ENCODE peak calls at places on chromosome 19, in eight cellular contexts. I is HCT116, J is right lobe of liver, E is A549, L is breast epithelium, P is heart left ventricle, H is prostate gland, Z is tibial nerve. K is an unnamed sample.

GRCh38 chr19:38845374-38846024 is 4.3 kb downstream of the HNRNPL start:
- DNase-seq in I (no peak), J (no peak), E (no peak), L (no peak), P (no peak), H (no peak), Z (no peak), K (no peak)

GRCh38 chr19:12792048-12792852 is 964 bp downstream of the JUNB start:
- DNase-seq in I (no peak), J (peak), E (no peak), L (peak), P (peak), H (peak), Z (no peak), K (peak)

GRCh38 chr19:43934055-43934984 is 762 bp downstream of the ZNF45 start:
- DNase-seq in I (no peak), J (no peak), E (peak), L (no peak), P (no peak), H (no peak), Z (no peak), K (no peak)

GRCh38 chr19:13297023-13297422 is 146.8 kb downstream of the IER2 start:
- DNase-seq in I (no peak), J (no peak), E (no peak), L (no peak), P (no peak), H (no peak), Z (no peak), K (no peak)

GRCh38 chr19:35044317-35045117 is 3.0 kb downstream of the HPN start:
- DNase-seq in I (no peak), J (peak), E (peak), L (no peak), P (peak), H (peak), Z (peak), K (peak)

GRCh38 chr19:49689133-49690072 is at the start of gene ADM5:
- DNase-seq in I (no peak), J (no peak), E (no peak), L (peak), P (no peak), H (peak), Z (no peak), K (no peak)

GRCh38 chr19:50379602-50380001 is 3.3 kb downstream of the NR1H2 start:
- DNase-seq in I (no peak), J (no peak), E (no peak), L (no peak), P (no peak), H (no peak), Z (no peak), K (no peak)

GRCh38 chr19:35908977-35909683 is 1.0 kb upstream of the TYROBP start:
- DNase-seq in I (no peak), J (peak), E (no peak), L (no peak), P (peak), H (no peak), Z (peak), K (peak)

DNA sequence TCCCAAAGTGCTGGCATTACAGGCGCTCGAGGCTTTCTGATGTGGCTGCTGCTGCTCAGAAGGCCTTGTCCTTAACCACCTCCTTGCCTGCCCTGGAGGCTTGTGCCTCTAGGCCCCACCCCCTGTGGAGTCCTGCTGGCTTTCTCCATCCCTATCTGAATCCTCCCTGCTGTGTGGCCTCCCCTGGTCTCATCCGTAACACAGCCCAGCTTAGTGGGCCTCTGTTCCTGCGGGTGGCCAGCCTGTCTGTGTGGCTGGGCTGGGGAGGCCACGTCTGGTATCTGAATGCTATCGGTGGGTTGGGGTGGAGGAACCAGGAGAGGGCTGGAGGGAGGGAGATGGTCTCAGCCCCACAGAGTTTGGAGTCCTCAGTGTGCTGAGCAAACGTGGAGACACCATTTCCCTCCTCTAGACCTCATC is 4.7 kb downstream of the RPL28 start:
- DNase-seq in I (no peak), J (no peak), E (no peak), L (no peak), P (no peak), H (no peak), Z (no peak), K (no peak)
- H3K27ac ChIP-seq in I (peak), J (no peak), E (peak), L (no peak), P (no peak), H (no peak), Z (no peak), K (no peak)

GRCh38 chr19:18203408-18203862 is 407 bp downstream of the RAB3A start:
- DNase-seq in I (no peak), J (peak), E (no peak), L (no peak), P (no peak), H (no peak), Z (no peak), K (no peak)

GRCh38 chr19:18203863-18204393 is at the start of gene RAB3A:
- DNase-seq in I (peak), J (peak), E (peak), L (peak), P (peak), H (peak), Z (peak), K (peak)

GRCh38 chr19:18204394-18205179 is 745 bp upstream of the RAB3A start:
- DNase-seq in I (no peak), J (no peak), E (no peak), L (no peak), P (no peak), H (no peak), Z (peak), K (no peak)

GRCh38 chr19:18206018-18206417 is 2.2 kb upstream of the RAB3A start:
- DNase-seq in I (no peak), J (no peak), E (no peak), L (no peak), P (no peak), H (no peak), Z (no peak), K (no peak)

DNA sequence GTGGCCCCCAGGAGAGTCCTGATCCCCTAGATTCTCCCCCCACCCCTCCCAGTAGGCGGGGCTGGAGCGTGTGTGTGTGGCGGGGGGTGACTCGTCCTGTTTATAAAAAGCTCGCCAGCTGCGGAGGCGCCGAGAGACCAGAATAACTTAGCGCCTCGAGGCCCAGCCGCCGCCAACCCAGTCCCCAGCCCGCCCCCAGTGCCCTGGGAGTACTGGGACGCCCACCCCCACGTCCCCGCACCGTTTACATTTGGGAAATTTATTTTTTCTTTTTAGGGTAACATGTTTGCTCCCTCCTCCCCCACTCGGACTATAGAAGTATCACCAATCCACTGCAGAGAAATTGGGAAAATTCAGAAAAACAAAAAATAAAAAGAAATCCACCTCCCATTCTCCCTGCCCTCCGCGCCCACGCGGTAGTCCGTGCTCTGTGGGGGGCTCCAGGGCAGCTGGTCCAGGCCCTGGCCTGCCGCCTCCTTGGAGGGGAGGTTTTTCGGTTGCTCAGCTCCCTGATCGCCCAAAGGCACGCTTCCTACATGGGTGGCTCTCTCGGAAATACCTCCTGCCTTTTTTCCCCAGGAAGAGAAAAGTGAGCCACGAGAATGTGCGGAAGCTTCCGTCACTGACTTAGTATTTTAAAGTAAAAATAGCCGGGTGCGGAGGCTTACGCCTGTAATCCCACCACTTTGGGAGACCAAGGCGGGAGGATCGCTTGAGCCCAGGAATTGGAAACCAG is 1.5 kb upstream of the RAB3A start:
- DNase-seq in I (no peak), J (peak), E (no peak), L (peak), P (peak), H (peak), Z (peak), K (peak)
- TF ChIP-seq POLR2A in I (no peak), J (peak), E (no peak), L (no peak), P (peak), H (peak), Z (peak), K (no peak)

GRCh38 chr19:28644261-28644660 is 568.7 kb downstream of the UQCRFS1 start:
- DNase-seq in I (no peak), J (no peak), E (no peak), L (no peak), P (no peak), H (no peak), Z (no peak), K (no peak)

GRCh38 chr19:28641395-28641794 is 571.6 kb downstream of the UQCRFS1 start:
- DNase-seq in I (no peak), J (no peak), E (no peak), L (no peak), P (no peak), H (no peak), Z (no peak), K (no peak)

GRCh38 chr19:28642787-28643186 is 570.2 kb downstream of the UQCRFS1 start:
- DNase-seq in I (no peak), J (no peak), E (no peak), L (no peak), P (no peak), H (no peak), Z (no peak), K (no peak)

GRCh38 chr19:28643284-28643683 is 569.7 kb downstream of the UQCRFS1 start:
- DNase-seq in I (no peak), J (no peak), E (no peak), L (no peak), P (no peak), H (no peak), Z (no peak), K (no peak)

DNA sequence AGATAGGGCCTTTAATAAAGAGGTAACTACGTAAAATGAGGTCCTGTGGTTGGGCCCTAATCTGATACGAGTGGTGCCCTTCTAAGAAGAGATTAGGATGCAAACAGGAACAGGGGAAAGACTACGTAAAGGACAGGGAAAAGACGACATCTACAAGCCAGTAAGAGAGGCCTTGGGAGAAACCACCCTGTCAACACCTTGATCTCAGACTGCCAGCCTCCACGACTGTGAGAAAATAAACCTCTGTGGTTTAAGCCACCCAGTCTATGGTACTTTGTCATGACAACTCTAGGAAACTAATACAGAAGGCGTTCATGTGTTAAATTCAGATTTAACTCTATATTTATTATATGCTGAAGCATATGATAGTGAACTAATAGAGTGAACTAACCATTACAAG is 566.3 kb downstream of the UQCRFS1 start:
- DNase-seq in I (no peak), J (no peak), E (no peak), L (no peak), P (no peak), H (no peak), Z (no peak), K (no peak)
- H3K27ac ChIP-seq in I (no peak), J (no peak), E (no peak), L (no peak), P (no peak), H (no peak), Z (no peak), K (no peak)

GRCh38 chr19:10251792-10252694 is at the start of gene MRPL4:
- DNase-seq in I (peak), J (peak), E (peak), L (peak), P (peak), H (peak), Z (peak), K (peak)
- TF ChIP-seq POLR2A in I (no peak), J (peak), E (peak), L (no peak), P (peak), H (peak), Z (peak), K (no peak)

DNA sequence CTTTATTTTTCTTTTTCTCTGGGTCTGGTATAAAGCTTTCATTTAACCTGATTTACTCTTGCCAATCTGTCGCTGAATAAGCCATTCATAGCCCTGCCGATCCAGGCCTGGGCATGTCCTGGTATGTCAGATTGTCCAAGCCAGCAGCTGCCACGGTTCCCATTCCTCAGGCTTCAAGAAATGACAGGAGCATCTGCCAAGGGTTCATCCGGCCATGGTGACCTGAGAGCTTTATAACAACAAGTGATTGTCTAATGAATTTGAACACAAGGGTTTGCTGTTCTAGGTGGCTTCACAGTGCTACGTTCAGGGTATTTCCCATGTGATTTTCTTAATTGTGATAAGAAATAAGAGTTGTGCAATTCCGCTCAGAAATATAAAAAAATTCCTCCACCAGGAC is 20.0 kb downstream of the PNMA8A start:
- DNase-seq in I (no peak), J (no peak), E (no peak), L (no peak), P (no peak), H (peak), Z (no peak), K (no peak)
- H3K27ac ChIP-seq in I (no peak), J (no peak), E (no peak), L (peak), P (no peak), H (no peak), Z (no peak), K (no peak)